ENCODE peak calls at places on chromosomes 3 and 15, in eight cellular contexts. Z, K, N, W, L, M, O and F are unnamed samples.

GRCh38 chr3:193297421-193297820 is 56.4 kb downstream of the PLAAT1 start:
- DNase-seq in Z (peak), L (no peak), O (no peak), M (no peak), N (peak), K (no peak), W (no peak), F (peak)

GRCh38 chr3:148372476-148372875 is 325.2 kb upstream of the AGTR1 start:
- DNase-seq in W (no peak), M (no peak), N (peak), K (no peak), L (no peak), Z (no peak), O (no peak), F (peak)

GRCh38 chr15:94671845-94672524 is 440.6 kb downstream of the MCTP2 start:
- DNase-seq in M (no peak), L (no peak), Z (no peak), N (peak), W (no peak), O (no peak), K (no peak), F (no peak)

GRCh38 chr15:42364529-42364928 is 5.2 kb downstream of the CAPN3 start:
- DNase-seq in M (no peak), K (no peak), N (peak), O (peak), L (no peak), Z (no peak), W (no peak), F (peak)

GRCh38 chr15:75945953-75946352 is 42.3 kb downstream of the FBXO22 start:
- DNase-seq in Z (no peak), K (no peak), N (no peak), W (no peak), O (no peak), M (no peak), L (no peak), F (no peak)

GRCh38 chr3:117393801-117394200 is 684.2 kb downstream of the TUSC7 start:
- DNase-seq in W (no peak), K (no peak), N (no peak), M (no peak), O (no peak), L (no peak), Z (no peak), F (no peak)

GRCh38 chr15:31254431-31255175 is 72.0 kb upstream of the KLF13 start:
- DNase-seq in K (no peak), N (no peak), O (no peak), W (no peak), L (no peak), Z (no peak), M (peak), F (no peak)

GRCh38 chr3:63961891-63962290 is 49.7 kb upstream of the SCAANT1 start:
- DNase-seq in K (no peak), N (no peak), O (peak), W (no peak), M (no peak), Z (no peak), L (no peak), F (peak)

GRCh38 chr3:152477422-152477821 is 208.7 kb downstream of the MBNL1 start:
- DNase-seq in Z (no peak), W (no peak), O (no peak), K (no peak), L (no peak), N (no peak), M (no peak), F (no peak)

GRCh38 chr3:27108322-27108721 is 260.9 kb downstream of the NEK10 start:
- DNase-seq in K (no peak), M (no peak), Z (no peak), N (no peak), O (no peak), W (no peak), L (no peak), F (no peak)

GRCh38 chr3:176293277-176293676 is 904.0 kb downstream of the TBL1XR1 start:
- DNase-seq in O (no peak), Z (no peak), N (no peak), W (no peak), M (peak), K (no peak), L (no peak), F (peak)

GRCh38 chr3:87082806-87083440 is 92.0 kb upstream of the VGLL3 start:
- DNase-seq in W (no peak), M (peak), N (peak), K (peak), L (peak), O (peak), Z (peak), F (peak)